ENCODE peak calls at places on chromosomes 1 and 21, in four cellular contexts. G, T, B and S are unnamed samples. For H3K9me3, the result is how much of the 10 kb centered on the place peaks cover.

GRCh38 chr21:43771698-43772367 is 4.3 kb downstream of the CSTB start:
- DNase-seq in B (no peak), G (no peak), T (no peak), S (peak)

GRCh38 chr1:241531195-241532172 is 694 bp upstream of the KMO start:
- DNase-seq in T (peak), G (peak), B (peak), S (no peak)

GRCh38 chr1:205161071-205161470 is 39.3 kb upstream of the RBBP5 start:
- DNase-seq in G (no peak), B (no peak), T (no peak), S (no peak)

GRCh38 chr1:28296401-28297220 is 32.2 kb upstream of the MED18 start:
- DNase-seq in G (peak), B (no peak), T (peak), S (no peak)

GRCh38 chr1:212938846-212939245 is 11.5 kb upstream of the VASH2 start:
- DNase-seq in B (no peak), T (no peak), G (no peak), S (no peak)

GRCh38 chr1:182784556-182785171 is 4.9 kb upstream of the NPL start:
- DNase-seq in B (peak), G (peak), T (peak), S (peak)

GRCh38 chr21:16707274-16707673 is 805.6 kb upstream of the CXADR start:
- DNase-seq in G (no peak), T (no peak), B (no peak), S (no peak)

GRCh38 chr21:38918629-38919346 is 113.1 kb downstream of the ETS2 start:
- DNase-seq in G (no peak), T (no peak), B (no peak), S (no peak)

GRCh38 chr1:222794656-222795474 is 20.0 kb upstream of the DISP1 start:
- DNase-seq in T (no peak), B (peak), G (peak), S (no peak)

GRCh38 chr1:217713223-217713622 is 82.1 kb downstream of the SPATA17 start:
- DNase-seq in T (peak), G (no peak), B (peak), S (no peak)

GRCh38 chr21:33109574-33110339 is 39.8 kb downstream of the OLIG1 start:
- DNase-seq in T (no peak), G (no peak), B (no peak), S (no peak)

GRCh38 chr1:35707253-35708178 is 11.2 kb downstream of the C1orf216 start:
- DNase-seq in T (no peak), B (no peak), G (peak), S (no peak)

GRCh38 chr1:156880473-156880872 is 13.0 kb upstream of the PEAR1 start:
- DNase-seq in G (no peak), T (no peak), B (no peak), S (no peak)

GRCh38 chr1:204075116-204075636 is 2.3 kb downstream of the SOX13 start:
- DNase-seq in G (peak), B (peak), T (peak), S (no peak)

GRCh38 chr1:67429011-67429527 is 1.1 kb downstream of the SERBP1 start:
- DNase-seq in G (peak), T (peak), B (peak), S (no peak)

GRCh38 chr1:76162254-76162653 is 87.7 kb downstream of the ST6GALNAC3 start:
- DNase-seq in B (no peak), T (no peak), G (no peak), S (no peak)

GRCh38 chr21:41684381-41685245 is 82.2 kb downstream of the RIPK4 start:
- DNase-seq in G (peak), T (peak), B (peak), S (no peak)

GRCh38 chr1:180948357-180948756 is 35.7 kb downstream of the KIAA1614 start:
- DNase-seq in T (peak), G (no peak), B (no peak), S (no peak)

GRCh38 chr1:204493145-204493881 is 1.3 kb downstream of the PIK3C2B start:
- DNase-seq in G (peak), B (peak), T (peak), S (no peak)

GRCh38 chr1:205543351-205544305 is 39.2 kb downstream of the CDK18 start:
- DNase-seq in B (peak), G (peak), T (peak), S (no peak)

GRCh38 chr1:77688939-77689338 is 6.5 kb upstream of the ZZZ3 start:
- DNase-seq in G (no peak), B (no peak), T (no peak), S (no peak)

GRCh38 chr1:85224734-85225623 is 24.2 kb upstream of the SYDE2 start:
- DNase-seq in B (peak), G (no peak), T (peak), S (no peak)

GRCh38 chr1:165696625-165697100 is 1.7 kb downstream of the ALDH9A1 start:
- DNase-seq in G (peak), T (peak), B (peak), S (peak)

GRCh38 chr1:79982218-79982617 is 975.7 kb upstream of the ADGRL4 start:
- DNase-seq in B (no peak), T (peak), G (peak), S (peak)

GRCh38 chr1:40610156-40610555 is 55.3 kb downstream of the RIMS3 start:
- DNase-seq in B (no peak), T (no peak), G (no peak), S (no peak)

GRCh38 chr1:228364706-228365213 is 41.9 kb downstream of the TRIM11 start:
- DNase-seq in G (no peak), T (no peak), B (no peak), S (no peak)

GRCh38 chr1:3530931-3531818 is 76.7 kb downstream of the ARHGEF16 start:
- DNase-seq in T (peak), G (peak), B (peak), S (peak)

GRCh38 chr1:11462224-11462923 is 16.6 kb upstream of the DISP3 start:
- DNase-seq in G (no peak), B (no peak), T (no peak), S (no peak)
- TF ChIP-seq EZH2 in G (no peak), B (no peak), T (no peak), S (no peak)

DNA sequence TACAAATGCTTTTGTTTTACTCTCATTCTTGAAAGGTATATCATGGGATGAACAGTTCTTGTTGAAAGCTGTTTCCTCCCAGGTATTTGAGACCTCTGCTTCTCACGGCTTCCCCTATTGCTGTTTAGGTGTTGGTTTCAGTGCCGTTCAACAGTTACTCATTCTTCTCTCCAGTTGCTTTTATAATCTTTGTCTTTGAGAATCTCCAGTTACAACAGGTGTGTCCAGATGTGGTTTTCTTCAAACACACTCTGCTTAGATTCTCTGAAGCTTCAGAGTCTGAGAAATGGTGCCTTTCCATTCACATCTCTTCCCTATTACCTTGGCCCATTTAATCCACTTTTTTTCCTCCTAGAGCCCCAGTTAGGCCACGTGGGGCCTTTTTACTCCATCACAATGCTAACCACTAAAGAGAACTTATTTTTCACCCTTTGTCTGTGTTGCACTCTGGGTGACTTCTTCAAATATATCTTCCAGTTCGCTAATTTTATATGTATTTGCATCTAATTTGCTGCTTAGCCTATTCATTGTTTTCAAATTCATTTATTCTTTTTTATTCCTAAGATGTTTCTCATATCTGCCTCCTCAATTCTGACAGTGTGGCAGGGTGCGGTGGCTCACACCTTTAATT is 46.7 kb upstream of the SLC19A1 start:
- DNase-seq in B (no peak), G (no peak), T (no peak), S (no peak)
- H3K9me3 ChIP-seq in B (under half), G (under half), T (under half), S (under half)

DNA sequence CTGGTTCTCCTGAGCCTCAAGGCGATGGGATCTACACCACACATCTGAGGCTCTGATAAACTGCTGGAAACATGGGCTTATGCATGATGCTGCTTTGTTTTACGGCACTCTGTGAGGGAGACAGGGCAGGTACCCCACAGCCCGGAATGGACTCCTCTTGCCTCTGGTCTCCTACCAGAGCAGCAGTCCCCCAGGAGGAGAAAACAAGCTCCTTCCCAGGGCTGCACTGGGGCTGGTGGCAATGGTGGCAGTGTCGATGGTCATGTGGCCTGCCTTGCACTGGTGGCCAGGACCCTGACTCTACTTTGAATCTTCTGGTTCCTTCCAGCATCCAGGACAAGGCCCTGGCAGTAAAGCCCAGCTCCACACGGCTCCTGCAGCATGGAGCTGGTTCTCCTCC is 79.4 kb downstream of the TOMM20 start:
- DNase-seq in T (no peak), G (no peak), B (no peak), S (no peak)
- H3K27ac ChIP-seq in T (no peak), G (no peak), B (no peak), S (no peak)

GRCh38 chr1:231159963-231160761 is 1.7 kb upstream of the TRIM67 start:
- DNase-seq in G (no peak), B (no peak), T (no peak), S (no peak)

GRCh38 chr1:231162300-231162969 is 577 bp downstream of the TRIM67 start:
- DNase-seq in B (no peak), G (peak), T (peak), S (no peak)

GRCh38 chr1:231159202-231159962 is 2.5 kb upstream of the TRIM67 start:
- DNase-seq in B (no peak), T (no peak), G (no peak), S (no peak)

GRCh38 chr1:231161711-231162299 is at the start of gene TRIM67:
- DNase-seq in T (peak), G (no peak), B (no peak), S (no peak)

DNA sequence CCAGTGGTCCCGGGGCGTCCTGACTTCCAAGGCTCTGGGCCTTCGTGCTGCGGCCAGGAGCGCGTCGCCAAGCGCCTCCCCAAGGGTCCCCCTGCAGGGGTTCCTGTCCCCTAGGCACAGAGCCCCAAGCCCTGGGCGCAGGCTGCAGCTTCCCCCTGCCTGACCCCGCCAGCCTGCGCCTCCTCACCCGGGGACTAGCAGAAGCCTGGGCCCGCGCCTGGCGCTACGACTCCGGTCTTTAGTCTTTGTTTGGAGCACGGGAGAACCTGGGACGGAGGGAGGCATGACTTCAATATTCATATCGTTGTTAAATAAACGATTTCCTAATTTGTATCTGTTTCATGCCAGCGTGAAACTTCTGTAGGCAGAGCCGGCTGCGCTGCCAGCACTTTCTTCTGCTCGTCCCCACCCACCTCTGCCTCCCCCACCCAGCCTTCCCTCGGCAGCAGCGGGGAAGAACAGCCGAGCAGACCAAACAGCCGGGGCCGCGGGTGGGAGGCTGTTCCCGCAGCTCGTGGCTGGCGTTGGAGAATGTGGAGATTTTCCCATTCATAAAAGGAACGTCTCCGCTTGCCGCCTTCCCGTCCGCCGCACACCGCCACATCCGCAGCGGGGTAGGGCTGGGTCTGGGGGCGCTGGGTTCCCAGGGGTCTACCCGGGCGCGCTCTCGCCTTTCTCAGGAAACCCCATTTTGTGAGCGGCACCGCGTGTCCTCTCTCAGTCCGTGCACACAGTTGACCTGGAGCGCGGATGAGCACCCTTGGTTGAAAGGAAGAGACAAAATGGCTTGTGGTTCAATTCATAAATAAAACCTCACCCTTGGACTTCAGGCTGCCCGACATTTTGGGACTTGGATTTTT is 777 bp upstream of the TRIM67 start:
- DNase-seq in B (no peak), G (no peak), T (no peak), S (no peak)
- TF ChIP-seq EZH2 in B (no peak), G (peak), T (no peak), S (no peak)